ENCODE peak calls at places on chromosomes 6 and 20, in four cellular contexts. Y, B, Z and H are unnamed samples.

GRCh38 chr6:84508981-84509380 is 255.4 kb downstream of the TBX18 start:
- DNase-seq in Z (no peak), B (no peak), Y (no peak), H (no peak)

GRCh38 chr6:142824491-142824890 is 120.5 kb downstream of the HIVEP2 start:
- DNase-seq in Y (no peak), B (no peak), Z (no peak), H (no peak)

GRCh38 chr6:56357616-56358373 is 110.4 kb upstream of the COL21A1 start:
- DNase-seq in Y (no peak), Z (no peak), B (no peak), H (no peak)

GRCh38 chr6:144265390-144265789 is 19.7 kb upstream of the UTRN start:
- DNase-seq in Z (no peak), B (no peak), Y (no peak), H (no peak)

GRCh38 chr20:699811-700338 is 24.3 kb upstream of the SCRT2 start:
- DNase-seq in Z (no peak), Y (no peak), B (peak; percentile 78), H (peak; percentile 31)

GRCh38 chr6:30136570-30137286 is 788 bp downstream of the TRIM40 start:
- DNase-seq in Z (no peak), B (no peak), Y (no peak), H (no peak)

GRCh38 chr6:144134737-144135136 is 15.6 kb upstream of the STX11 start:
- DNase-seq in Y (no peak), B (no peak), Z (no peak), H (no peak)

GRCh38 chr6:37680668-37681067 is 17.0 kb downstream of the MDGA1 start:
- DNase-seq in Z (no peak), B (no peak), Y (no peak), H (no peak)

GRCh38 chr6:130365166-130366010 is 429 bp upstream of the TMEM200A start:
- DNase-seq in B (peak; percentile 62), Z (peak; percentile 55), Y (no peak), H (peak; percentile 60)

GRCh38 chr20:4522310-4522709 is 199.4 kb upstream of the PRND start:
- DNase-seq in Z (no peak), Y (no peak), B (no peak), H (no peak)

GRCh38 chr6:101806241-101806640 is 412.7 kb downstream of the GRIK2 start:
- DNase-seq in Z (no peak), Y (no peak), B (no peak), H (no peak)

GRCh38 chr6:28488916-28489365 is 26.7 kb downstream of the GPX6 start:
- DNase-seq in B (no peak), Y (no peak), Z (no peak), H (no peak)

GRCh38 chr6:26059901-26060300 is 27.3 kb upstream of the HFE start:
- DNase-seq in Y (no peak), Z (no peak), B (no peak), H (no peak)

GRCh38 chr6:111710439-111710838 is 104.8 kb upstream of the TRAF3IP2 start:
- DNase-seq in B (no peak), Y (no peak), Z (no peak), H (no peak)

GRCh38 chr6:14799928-14800327 is 445.9 kb upstream of the JARID2 start:
- DNase-seq in Y (peak; percentile 16), Z (peak; percentile 59), B (peak; percentile 59), H (peak; percentile 53)

GRCh38 chr6:94245395-94245794 is 826.0 kb upstream of the EPHA7 start:
- DNase-seq in Z (no peak), Y (no peak), B (no peak), H (no peak)

GRCh38 chr6:83057705-83058321 is 7.8 kb downstream of the UBE3D start:
- DNase-seq in Y (peak; percentile 30), Z (peak; percentile 26), B (no peak), H (no peak)

GRCh38 chr6:10613077-10613476 is 81.3 kb downstream of the C6orf52 start:
- DNase-seq in B (no peak), Z (no peak), Y (peak; percentile 29), H (no peak)

GRCh38 chr6:163137504-163137903 is 277.0 kb upstream of the QKI start:
- DNase-seq in Y (no peak), Z (no peak), B (no peak), H (no peak)

GRCh38 chr6:160965893-160966292 is 25.7 kb upstream of the MAP3K4 start:
- DNase-seq in B (no peak), Y (no peak), Z (no peak), H (no peak)

GRCh38 chr6:167533851-167534250 is 209.0 kb downstream of the TTLL2 start:
- DNase-seq in Z (no peak), B (no peak), Y (no peak), H (no peak)

GRCh38 chr20:25037288-25038102 is 20.4 kb downstream of the ACSS1 start:
- DNase-seq in Y (no peak), Z (no peak), B (no peak), H (no peak)

GRCh38 chr6:8439601-8440268 is 4.4 kb upstream of the SLC35B3 start:
- DNase-seq in Z (no peak), Y (no peak), B (no peak), H (no peak)

GRCh38 chr6:73481969-73482368 is 20.4 kb downstream of the MTO1 start:
- DNase-seq in Z (no peak), B (no peak), Y (no peak), H (no peak)

GRCh38 chr20:2692886-2693285 is 306 bp downstream of the EBF4 start:
- DNase-seq in Y (no peak), Z (no peak), B (peak; percentile 25), H (no peak)

GRCh38 chr6:142030115-142030619 is 102.6 kb upstream of the GJE1 start:
- DNase-seq in B (no peak), Y (no peak), Z (no peak), H (no peak)

GRCh38 chr20:7841291-7841966 is 98.8 kb downstream of the HAO1 start:
- DNase-seq in B (no peak), Y (no peak), Z (no peak), H (no peak)

GRCh38 chr6:22017272-22017671 is 279.6 kb downstream of the PRL start:
- DNase-seq in B (no peak), Y (no peak), Z (no peak), H (no peak)

GRCh38 chr6:45880139-45880538 is 135.5 kb downstream of the CLIC5 start:
- DNase-seq in Y (no peak), Z (no peak), B (no peak), H (no peak)

GRCh38 chr6:151590742-151591141 is 96.9 kb downstream of the CCDC170 start:
- DNase-seq in Y (no peak), Z (no peak), B (no peak), H (no peak)

GRCh38 chr6:85544776-85545175 is 48.9 kb downstream of the SNX14 start:
- DNase-seq in Y (no peak), B (no peak), Z (no peak), H (no peak)

GRCh38 chr20:50918403-50918802 is 12.8 kb downstream of the ADNP start:
- DNase-seq in B (no peak), Z (no peak), Y (no peak), H (no peak)

GRCh38 chr20:56487216-56487615 is 18.8 kb downstream of the RTF2 start:
- DNase-seq in B (no peak), Z (no peak), Y (no peak), H (no peak)

GRCh38 chr6:92231220-92231701 is 1188.1 kb downstream of the EPHA7 start:
- DNase-seq in Z (no peak), B (no peak), Y (no peak), H (no peak)

GRCh38 chr6:34791164-34791841 is 580 bp upstream of the BLTP3A start:
- DNase-seq in Z (peak; percentile 64), Y (peak; percentile 47), B (peak; percentile 51), H (peak; percentile 25)

GRCh38 chr6:87151786-87152527 is 3.4 kb upstream of the ZNF292 start:
- DNase-seq in Z (peak; percentile 70), B (peak; percentile 69), Y (peak; percentile 43), H (peak; percentile 27)

GRCh38 chr6:7004581-7005297 is 103.0 kb upstream of the RREB1 start:
- DNase-seq in Z (no peak), Y (no peak), B (no peak), H (no peak)

GRCh38 chr6:157758516-157759023 is 64.5 kb upstream of the SNX9 start:
- DNase-seq in B (no peak), Y (no peak), Z (no peak), H (no peak)

GRCh38 chr6:157755032-157755751 is 67.9 kb upstream of the SNX9 start:
- DNase-seq in Z (no peak), B (no peak), Y (no peak), H (no peak)

GRCh38 chr6:157755752-157756411 is 67.2 kb upstream of the SNX9 start:
- DNase-seq in Y (no peak), Z (no peak), B (peak; percentile 17), H (no peak)

GRCh38 chr6:157757430-157758403 is 65.3 kb upstream of the SNX9 start:
- DNase-seq in Y (no peak), B (no peak), Z (no peak), H (no peak)

GRCh38 chr6:157756708-157757429 is 66.2 kb upstream of the SNX9 start:
- DNase-seq in Z (peak; percentile 92), B (peak; percentile 93), Y (peak; percentile 89), H (peak; percentile 90)
- TF ChIP-seq POLR2AphosphoS5 in Z (no peak), B (peak; percentile 68), Y (peak; percentile 82), H (no peak)

GRCh38 chr20:39047417-39047985 is 85.4 kb downstream of the DHX35 start:
- DNase-seq in B (no peak), Y (no peak), Z (no peak), H (no peak)

GRCh38 chr20:39050555-39050902 is 88.4 kb downstream of the DHX35 start:
- DNase-seq in B (no peak), Y (no peak), Z (no peak), H (no peak)

GRCh38 chr20:39048000-39048696 is 86.0 kb downstream of the DHX35 start:
- DNase-seq in Y (peak; percentile 62), Z (peak; percentile 82), B (peak; percentile 86), H (peak; percentile 59)

GRCh38 chr20:39049148-39049547 is 87.0 kb downstream of the DHX35 start:
- DNase-seq in Y (no peak), Z (no peak), B (no peak), H (no peak)

GRCh38 chr20:39049684-39050554 is 87.8 kb downstream of the DHX35 start:
- DNase-seq in Z (peak; percentile 84), B (peak; percentile 75), Y (peak; percentile 67), H (peak; percentile 74)
- TF ChIP-seq POLR2AphosphoS5 in Z (no peak), B (peak; percentile 53), Y (peak; percentile 57), H (no peak)

DNA sequence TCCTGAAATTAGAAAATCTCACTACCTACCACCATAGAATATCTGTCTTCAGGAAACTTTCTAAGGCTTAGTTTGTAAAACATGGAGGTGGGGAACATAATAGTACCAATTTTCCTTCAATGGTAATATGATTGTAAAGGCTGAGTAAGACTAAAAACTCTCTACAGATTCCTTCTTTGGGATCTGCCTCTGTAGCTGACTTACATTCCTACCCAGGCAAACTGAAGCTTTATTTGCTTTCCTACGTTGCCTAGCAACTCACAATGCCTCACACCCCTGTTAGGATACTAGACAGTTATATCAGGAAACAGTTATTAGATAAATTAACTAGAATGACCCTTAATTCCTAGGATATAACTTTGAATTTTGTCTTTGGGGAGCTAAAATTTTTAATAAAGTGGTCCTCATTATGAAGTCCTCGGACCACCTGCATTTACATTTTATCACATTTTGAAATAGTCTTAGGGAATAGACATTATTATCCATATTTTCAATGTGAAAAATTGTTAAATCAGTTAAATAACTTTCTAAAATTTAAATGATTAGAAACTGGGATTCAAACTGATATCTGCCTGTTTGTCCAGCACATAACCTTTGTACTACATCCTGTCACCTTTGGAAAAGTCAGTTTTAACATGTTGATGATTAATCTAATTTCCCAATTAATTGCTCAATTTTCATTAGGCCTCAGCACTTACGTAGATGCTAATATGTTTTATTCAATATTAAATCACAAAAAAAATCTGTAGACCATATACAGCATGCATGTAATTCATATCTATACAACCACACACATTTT is 591.4 kb downstream of the RNF144B start:
- DNase-seq in B (no peak), Y (peak; percentile 11), Z (no peak), H (no peak)
- TF ChIP-seq POLR2AphosphoS5 in B (no peak), Y (no peak), Z (no peak), H (no peak)

GRCh38 chr20:62121776-62122658 is at the start of gene LSM14B:
- DNase-seq in Y (peak; percentile 96), Z (peak; percentile 97), B (peak; percentile 98), H (peak; percentile 97)
- TF ChIP-seq POLR2AphosphoS5 in Y (peak; percentile 4), Z (peak; percentile 50), B (peak; percentile 48), H (no peak)